ENCODE peak calls at places on chromosomes 4 and X, in ten cellular contexts. A is A673, V is Calu3, H is astrocyte of the spinal cord, E is suprapubic skin, M is esophagus squamous epithelium, G is mammary epithelial cell, K is tibial nerve, O is body of pancreas, X is sigmoid colon. W is an unnamed sample.

GRCh38 chr4:47668810-47669408 is 169.0 kb downstream of the CORIN start:
- DNase-seq in A (peak), V (peak), H (peak), E (no peak), M (no peak), G (peak), K (peak), O (peak), X (no peak), W (no peak)

GRCh38 chr4:125265846-125266245 is 48.9 kb upstream of the FAT4 start:
- DNase-seq in A (no peak), V (no peak), H (no peak), E (no peak), M (no peak), G (no peak), K (no peak), O (no peak), X (no peak), W (no peak)

GRCh38 chr4:56307423-56307822 is 79.9 kb downstream of the AASDH start:
- DNase-seq in A (no peak), V (no peak), H (no peak), E (no peak), M (no peak), G (peak), K (no peak), O (no peak), X (no peak), W (no peak)

GRCh38 chr4:143405197-143405730 is 68.6 kb downstream of the GAB1 start:
- DNase-seq in A (peak), V (no peak), H (no peak), E (no peak), M (no peak), G (no peak), K (no peak), O (no peak), X (no peak), W (no peak)

GRCh38 chr4:186265683-186266648 is at the start of gene F11:
- DNase-seq in A (peak), V (no peak), H (no peak), E (no peak), M (no peak), G (no peak), K (no peak), O (peak), X (no peak), W (no peak)

GRCh38 chrX:112851806-112852205 is 11.2 kb upstream of the AMOT start:
- DNase-seq in A (no peak), V (no peak), H (peak), E (no peak), M (no peak), G (peak), K (peak), O (no peak), X (no peak), W (peak)

GRCh38 chrX:15206306-15206705 is 63.6 kb downstream of the ASB9 start:
- DNase-seq in A (no peak), V (peak), H (no peak), E (no peak), M (no peak), G (no peak), K (no peak), O (no peak), X (no peak), W (no peak)

GRCh38 chr4:36332782-36333131 is 51.3 kb downstream of the DTHD1 start:
- DNase-seq in A (no peak), V (no peak), H (no peak), E (no peak), M (no peak), G (no peak), K (no peak), O (no peak), X (no peak), W (no peak)

GRCh38 chr4:182549386-182549785 is 306.2 kb downstream of the TENM3 start:
- DNase-seq in A (no peak), V (no peak), H (no peak), E (no peak), M (no peak), G (no peak), K (no peak), O (no peak), X (no peak), W (no peak)

GRCh38 chr4:183540498-183540953 is 35.7 kb downstream of the ING2 start:
- DNase-seq in A (no peak), V (no peak), H (no peak), E (no peak), M (no peak), G (no peak), K (no peak), O (peak), X (no peak), W (no peak)

GRCh38 chr4:47913328-47913727 is 1.1 kb downstream of the NFXL1 start:
- DNase-seq in A (no peak), V (no peak), H (peak), E (no peak), M (no peak), G (peak), K (no peak), O (no peak), X (no peak), W (no peak)

GRCh38 chr4:146263785-146264184 is 49.4 kb downstream of the REELD1 start:
- DNase-seq in A (no peak), V (no peak), H (no peak), E (no peak), M (no peak), G (no peak), K (no peak), O (no peak), X (no peak), W (no peak)

GRCh38 chr4:87353592-87353991 is 30.9 kb upstream of the HSD17B13 start:
- DNase-seq in A (peak), V (no peak), H (peak), E (no peak), M (no peak), G (peak), K (peak), O (peak), X (peak), W (no peak)

GRCh38 chr4:13844740-13845139 is 217.2 kb upstream of the BOD1L1 start:
- DNase-seq in A (peak), V (no peak), H (no peak), E (no peak), M (no peak), G (no peak), K (no peak), O (no peak), X (no peak), W (no peak)

GRCh38 chr4:174210952-174211490 is 72.4 kb downstream of the FBXO8 start:
- DNase-seq in A (no peak), V (no peak), H (no peak), E (no peak), M (no peak), G (no peak), K (no peak), O (no peak), X (no peak), W (no peak)

GRCh38 chrX:45329217-45329616 is 128.5 kb upstream of the DIPK2B start:
- DNase-seq in A (no peak), V (no peak), H (no peak), E (no peak), M (no peak), G (no peak), K (no peak), O (no peak), X (no peak), W (no peak)

GRCh38 chr4:151766691-151767090 is 5.9 kb upstream of the GATB start:
- DNase-seq in A (no peak), V (no peak), H (no peak), E (no peak), M (no peak), G (peak), K (no peak), O (no peak), X (no peak), W (no peak)

GRCh38 chrX:71617742-71618141 is 569 bp downstream of the CXCR3 start:
- DNase-seq in A (no peak), V (no peak), H (no peak), E (no peak), M (no peak), G (no peak), K (no peak), O (no peak), X (no peak), W (no peak)

GRCh38 chr4:158255727-158256324 is 45.5 kb downstream of the TMEM144 start:
- DNase-seq in A (peak), V (peak), H (peak), E (no peak), M (no peak), G (peak), K (peak), O (no peak), X (no peak), W (no peak)

GRCh38 chrX:153878969-153879653 is 6.9 kb downstream of the L1CAM start:
- DNase-seq in A (peak), V (no peak), H (no peak), E (no peak), M (no peak), G (no peak), K (no peak), O (no peak), X (no peak), W (no peak)

GRCh38 chrX:70338290-70338689 is 48.4 kb downstream of the KIF4A start:
- DNase-seq in A (no peak), V (no peak), H (no peak), E (no peak), M (no peak), G (no peak), K (peak), O (no peak), X (no peak), W (no peak)

GRCh38 chr4:32148120-32148666 is 1428.0 kb downstream of the PCDH7 start:
- DNase-seq in A (peak), V (no peak), H (peak), E (no peak), M (no peak), G (peak), K (no peak), O (no peak), X (no peak), W (no peak)

GRCh38 chrX:17160971-17161370 is 214.0 kb upstream of the NHS start:
- DNase-seq in A (peak), V (no peak), H (no peak), E (no peak), M (no peak), G (no peak), K (no peak), O (no peak), X (no peak), W (no peak)
- TF ChIP-seq CTCF in A (peak), V (no peak), H (peak), E (no peak), M (no peak), G (peak), K (no peak), O (no peak), X (no peak), W (no peak)

DNA sequence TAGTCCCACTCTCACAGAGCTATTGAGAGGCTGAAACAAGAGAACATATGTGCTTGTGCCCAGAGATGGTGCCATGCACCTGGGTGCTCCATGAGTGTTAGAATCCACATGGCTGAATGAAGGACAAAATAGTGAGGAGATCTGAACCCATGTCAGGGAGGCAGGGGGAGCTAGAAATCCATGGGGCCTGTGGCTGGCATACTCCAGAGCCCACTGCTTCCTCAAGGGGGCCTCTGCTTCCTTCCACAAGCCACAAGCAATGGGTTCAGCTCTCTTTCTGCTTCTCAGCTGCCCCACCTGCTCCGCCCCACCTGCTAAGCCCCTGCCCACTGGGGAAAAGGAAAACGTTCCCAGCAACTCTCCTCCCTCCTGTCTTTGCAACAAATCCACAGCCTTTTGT is 46.1 kb downstream of the PJA1 start:
- DNase-seq in A (no peak), V (no peak), H (no peak), E (no peak), M (no peak), G (no peak), K (no peak), O (no peak), X (no peak), W (no peak)
- TF ChIP-seq CTCF in A (peak), V (no peak), H (no peak), E (no peak), M (no peak), G (no peak), K (no peak), O (no peak), X (no peak), W (no peak)

DNA sequence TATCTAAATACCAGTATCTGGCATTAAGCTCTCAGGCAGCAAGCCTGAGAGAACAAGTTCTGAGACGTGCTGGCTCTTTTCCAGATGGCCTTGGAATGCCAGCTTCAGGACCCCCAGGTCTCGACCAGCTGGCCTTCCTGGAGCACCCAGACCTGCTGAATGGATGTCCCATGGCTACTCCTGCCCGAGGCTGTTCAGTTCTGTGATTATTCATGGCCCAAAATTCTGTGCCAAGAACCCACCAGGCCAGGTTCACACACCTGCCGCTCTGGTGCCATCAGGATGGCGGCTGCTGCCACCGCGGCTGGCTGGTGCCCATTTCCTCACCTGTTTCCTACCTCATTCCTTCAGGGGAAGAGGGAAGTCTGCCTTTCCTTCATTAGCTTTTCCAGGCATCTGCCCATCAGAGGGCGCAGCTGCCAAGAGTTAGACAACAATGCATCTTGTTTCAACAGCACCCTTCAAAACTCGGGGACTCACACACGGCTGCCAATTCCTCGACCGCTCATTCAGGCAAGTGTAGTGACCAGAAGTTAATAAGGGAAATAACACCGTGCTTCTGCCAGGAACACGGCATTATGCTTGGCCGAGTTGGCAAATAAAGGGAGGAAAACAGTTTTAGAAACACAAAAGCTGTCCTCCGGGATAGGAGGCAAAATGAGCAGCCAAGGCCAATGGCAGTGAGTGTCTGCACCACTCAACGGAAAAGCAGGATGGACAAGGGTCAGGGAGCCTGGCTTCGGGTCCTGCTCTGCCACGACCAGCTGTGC is 173.8 kb downstream of the NSUN7 start:
- DNase-seq in A (peak), V (no peak), H (no peak), E (no peak), M (no peak), G (no peak), K (no peak), O (peak), X (no peak), W (no peak)
- TF ChIP-seq CTCF in A (peak), V (no peak), H (peak), E (no peak), M (no peak), G (no peak), K (no peak), O (no peak), X (no peak), W (no peak)

GRCh38 chrX:2511326-2511725 is 10.6 kb upstream of the DHRSX start:
- DNase-seq in A (no peak), V (no peak), H (no peak), E (no peak), M (no peak), G (no peak), K (no peak), O (no peak), X (no peak), W (no peak)
- TF ChIP-seq CTCF in A (no peak), V (no peak), H (no peak), E (no peak), M (no peak), G (no peak), K (no peak), O (no peak), X (no peak), W (no peak)

DNA sequence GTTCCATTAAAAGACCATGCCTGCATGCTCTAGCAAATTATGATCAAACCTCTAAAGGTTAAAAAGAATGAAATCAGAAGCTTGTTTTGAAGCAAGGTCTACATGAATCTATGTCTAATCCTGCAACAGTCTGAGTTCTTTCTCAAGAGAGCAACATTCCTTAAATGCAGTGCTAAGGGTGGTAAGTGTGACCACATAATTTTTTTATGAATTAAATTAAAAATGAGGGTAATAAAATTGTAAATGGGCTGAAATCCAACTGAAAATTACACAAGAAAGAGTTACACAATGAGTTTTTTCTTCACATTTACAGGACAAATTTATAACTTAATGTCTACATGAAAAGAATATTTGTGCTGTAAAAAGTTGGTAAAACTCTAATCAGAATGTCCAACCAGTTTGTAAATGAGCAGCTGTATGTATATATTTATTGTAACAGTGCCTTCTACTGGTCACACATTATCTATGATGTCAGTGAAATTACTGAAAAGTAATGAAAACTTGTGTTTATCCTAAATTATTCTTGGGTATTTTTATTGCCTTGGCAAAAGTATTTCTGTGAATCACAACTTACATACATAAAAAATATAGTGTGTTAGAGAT is 336.3 kb upstream of the PITX2 start:
- DNase-seq in A (peak), V (no peak), H (peak), E (no peak), M (no peak), G (no peak), K (no peak), O (no peak), X (no peak), W (no peak)
- TF ChIP-seq CTCF in A (peak), V (no peak), H (peak), E (no peak), M (no peak), G (peak), K (no peak), O (peak), X (no peak), W (no peak)

DNA sequence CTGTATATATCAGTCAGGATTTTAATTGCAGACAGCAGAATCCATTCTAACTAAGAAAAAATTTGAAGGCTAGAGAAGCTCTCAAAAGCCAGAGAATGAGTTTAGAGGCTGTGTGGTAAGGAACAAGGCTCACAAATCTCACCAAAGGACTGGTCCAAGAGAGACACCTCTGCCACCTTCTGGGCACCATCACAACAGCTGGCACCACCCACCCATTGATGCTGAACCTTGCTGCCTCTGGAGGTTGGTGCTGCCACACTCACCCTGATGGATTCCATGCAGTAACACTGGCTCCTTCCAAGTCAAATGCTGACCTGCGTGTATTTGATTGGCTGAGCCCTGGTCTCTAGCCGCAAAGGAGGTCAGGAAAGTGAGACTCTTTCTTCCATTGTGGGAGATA is 100.8 kb downstream of the BEND2 start:
- DNase-seq in A (no peak), V (no peak), H (no peak), E (no peak), M (no peak), G (no peak), K (no peak), O (no peak), X (no peak), W (no peak)
- TF ChIP-seq CTCF in A (peak), V (no peak), H (no peak), E (no peak), M (no peak), G (no peak), K (no peak), O (no peak), X (no peak), W (no peak)

DNA sequence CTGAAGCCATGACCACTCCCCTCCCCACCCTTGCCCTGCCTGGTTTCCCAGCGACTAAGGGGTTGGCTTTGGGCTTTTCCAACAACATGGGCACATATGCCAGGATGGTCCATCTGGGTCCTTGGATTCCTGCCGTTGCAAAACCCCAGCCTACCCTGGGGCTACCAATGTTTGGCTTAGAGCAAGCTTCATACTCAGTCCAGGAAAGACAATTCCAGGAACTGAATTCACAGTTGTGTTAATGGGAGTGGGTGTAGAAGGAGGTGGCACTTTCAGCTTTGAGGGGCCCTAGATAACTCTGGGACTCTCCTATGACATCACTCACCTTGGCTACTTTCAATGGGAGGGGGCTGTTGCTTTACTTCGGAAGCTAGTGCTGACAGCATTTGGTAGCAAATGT is 9.0 kb downstream of the FGFBP1 start:
- DNase-seq in A (no peak), V (no peak), H (no peak), E (no peak), M (no peak), G (no peak), K (no peak), O (no peak), X (no peak), W (no peak)
- TF ChIP-seq CTCF in A (no peak), V (no peak), H (no peak), E (no peak), M (no peak), G (no peak), K (no peak), O (no peak), X (no peak), W (no peak)

GRCh38 chr4:84493092-84493850 is 5.8 kb downstream of the NKX6-1 start:
- DNase-seq in A (no peak), V (no peak), H (peak), E (no peak), M (no peak), G (no peak), K (no peak), O (no peak), X (no peak), W (no peak)
- TF ChIP-seq CTCF in A (no peak), V (no peak), H (peak), E (no peak), M (no peak), G (no peak), K (no peak), O (no peak), X (no peak), W (peak)